ENCODE peak calls at places on chromosomes 6 and 20, in seven cellular contexts. W is fibroblast of pulmonary artery; R is CD8-positive, alpha-beta T cell; F is HL-60; P is aorta; C is myocyte; Q is activated CD4-positive, alpha-beta T cell treated with anti-CD3 and anti-CD28 coated beads, Interleukin-2, amount 50 U/mL, for 48 hours. D is an unnamed sample.

GRCh38 chr20:58139849-58140786 is 88.3 kb downstream of the ANKRD60 start:
- DNase-seq in W (no peak), R (no peak), F (no peak), P (no peak), C (no peak), Q (no peak), D (no peak)

GRCh38 chr6:27795697-27796494 is 116.3 kb downstream of the OR2B2 start:
- DNase-seq in W (peak; percentile 95), R (no peak), F (peak; percentile 70), P (no peak), C (peak; percentile 93), Q (no peak), D (no peak)

GRCh38 chr6:138485586-138486248 is 13.6 kb downstream of the NHSL1 start:
- DNase-seq in W (no peak), R (no peak), F (no peak), P (no peak), C (peak; percentile 25), Q (no peak), D (no peak)

GRCh38 chr6:20438462-20439070 is 36.9 kb downstream of the E2F3 start:
- DNase-seq in W (no peak), R (no peak), F (no peak), P (no peak), C (no peak), Q (no peak), D (no peak)

GRCh38 chr20:10761786-10762185 is 88.0 kb upstream of the JAG1 start:
- DNase-seq in W (peak; percentile 78), R (no peak), F (no peak), P (peak; percentile 58), C (peak; percentile 53), Q (no peak), D (no peak)

GRCh38 chr20:56348746-56349145 is 10.0 kb upstream of the FAM210B start:
- DNase-seq in W (no peak), R (no peak), F (no peak), P (no peak), C (no peak), Q (no peak), D (no peak)

GRCh38 chr20:59004763-59005522 is 2.1 kb downstream of the CTSZ start:
- DNase-seq in W (no peak), R (no peak), F (peak; percentile 83), P (peak; percentile 87), C (no peak), Q (no peak), D (peak; percentile 82)

GRCh38 chr6:156175971-156176421 is 601.2 kb upstream of the ARID1B start:
- DNase-seq in W (no peak), R (no peak), F (no peak), P (no peak), C (no peak), Q (no peak), D (peak; percentile 64)

GRCh38 chr6:52124126-52125121 is 37.0 kb upstream of the PKHD1 start:
- DNase-seq in W (no peak), R (no peak), F (no peak), P (no peak), C (no peak), Q (no peak), D (no peak)

GRCh38 chr20:15899972-15900371 is 673.3 kb downstream of the KIF16B start:
- DNase-seq in W (no peak), R (no peak), F (no peak), P (no peak), C (no peak), Q (no peak), D (no peak)

GRCh38 chr6:134519456-134519855 is 201.5 kb upstream of the SGK1 start:
- DNase-seq in W (peak; percentile 89), R (no peak), F (no peak), P (peak; percentile 75), C (no peak), Q (peak; percentile 24), D (peak; percentile 79)

GRCh38 chr20:3691306-3691705 is 9.5 kb upstream of the ADAM33 start:
- DNase-seq in W (no peak), R (no peak), F (no peak), P (no peak), C (no peak), Q (no peak), D (no peak)

GRCh38 chr20:24376523-24377085 is 92.8 kb upstream of the SYNDIG1 start:
- DNase-seq in W (peak; percentile 14), R (no peak), F (no peak), P (no peak), C (no peak), Q (no peak), D (no peak)

GRCh38 chr20:11919046-11919445 is 1.4 kb downstream of the BTBD3 start:
- DNase-seq in W (peak; percentile 42), R (no peak), F (no peak), P (no peak), C (peak; percentile 58), Q (no peak), D (no peak)

GRCh38 chr6:104601756-104602155 is 258.0 kb downstream of the HACE1 start:
- DNase-seq in W (no peak), R (no peak), F (no peak), P (no peak), C (no peak), Q (no peak), D (no peak)

GRCh38 chr6:37668251-37668650 is 29.4 kb downstream of the MDGA1 start:
- DNase-seq in W (no peak), R (no peak), F (no peak), P (no peak), C (no peak), Q (no peak), D (no peak)

GRCh38 chr20:38167851-38168760 is 3.0 kb upstream of the TGM2 start:
- DNase-seq in W (peak; percentile 96), R (no peak), F (peak; percentile 67), P (peak; percentile 93), C (peak; percentile 94), Q (no peak), D (peak; percentile 89)

GRCh38 chr6:37535701-37536461 is 36.2 kb upstream of the CCDC167 start:
- DNase-seq in W (no peak), R (no peak), F (no peak), P (no peak), C (no peak), Q (no peak), D (no peak)

GRCh38 chr20:33437141-33437911 is 6.2 kb downstream of the SNTA1 start:
- DNase-seq in W (peak; percentile 65), R (no peak), F (no peak), P (peak; percentile 76), C (peak; percentile 56), Q (no peak), D (no peak)

GRCh38 chr6:129748901-129749748 is 39.1 kb upstream of the ARHGAP18 start:
- DNase-seq in W (peak; percentile 42), R (no peak), F (peak; percentile 11), P (no peak), C (no peak), Q (no peak), D (no peak)

GRCh38 chr6:169046483-169047192 is 207.0 kb downstream of the THBS2 start:
- DNase-seq in W (no peak), R (no peak), F (no peak), P (peak; percentile 59), C (peak; percentile 97), Q (no peak), D (no peak)

GRCh38 chr6:44237813-44238433 is 9.0 kb upstream of the HSP90AB1 start:
- DNase-seq in W (peak; percentile 60), R (peak; percentile 75), F (no peak), P (peak; percentile 90), C (peak; percentile 82), Q (peak; percentile 79), D (peak; percentile 93)

GRCh38 chr6:143867236-143867635 is 3.0 kb downstream of the ZC2HC1B start:
- DNase-seq in W (no peak), R (no peak), F (no peak), P (no peak), C (no peak), Q (no peak), D (no peak)

GRCh38 chr6:75852721-75853120 is 103.7 kb downstream of the MYO6 start:
- DNase-seq in W (peak; percentile 57), R (no peak), F (no peak), P (no peak), C (no peak), Q (no peak), D (no peak)

GRCh38 chr6:167091149-167092107 is 31.5 kb upstream of the CCR6 start:
- DNase-seq in W (no peak), R (no peak), F (no peak), P (no peak), C (no peak), Q (no peak), D (peak; percentile 68)